ENCODE peak calls at places on chromosomes 12 and 14, in four cellular contexts. One of them, this sample, is unnamed.

GRCh38 chr12:179885-180284 is 34.1 kb downstream of the SLC6A12 start:
- DNase-seq in activated T-cell treated with anti-CD3 and anti-CD28 coated beads, Interleukin-2, amount 50 U/mL, for 4 hours: no peak
- DNase-seq in hippocampal formation: no peak
- DNase-seq in CD8-positive, alpha-beta T cell: no peak
- DNase-seq in this sample: no peak

GRCh38 chr14:34665785-34666425 is 36.0 kb upstream of the SNX6 start:
- DNase-seq in activated T-cell treated with anti-CD3 and anti-CD28 coated beads, Interleukin-2, amount 50 U/mL, for 4 hours: no peak
- DNase-seq in hippocampal formation: no peak
- DNase-seq in CD8-positive, alpha-beta T cell: peak; percentile 10
- DNase-seq in this sample: no peak

GRCh38 chr12:124928095-124928911 is 13.9 kb upstream of the UBC start:
- DNase-seq in activated T-cell treated with anti-CD3 and anti-CD28 coated beads, Interleukin-2, amount 50 U/mL, for 4 hours: peak; percentile 41
- DNase-seq in hippocampal formation: no peak
- DNase-seq in CD8-positive, alpha-beta T cell: no peak
- DNase-seq in this sample: peak; percentile 22

GRCh38 chr14:76348898-76349297 is 27.0 kb upstream of the ESRRB start:
- DNase-seq in activated T-cell treated with anti-CD3 and anti-CD28 coated beads, Interleukin-2, amount 50 U/mL, for 4 hours: no peak
- DNase-seq in hippocampal formation: no peak
- DNase-seq in CD8-positive, alpha-beta T cell: no peak
- DNase-seq in this sample: no peak

GRCh38 chr12:116426391-116427136 is 132.6 kb upstream of the MAP1LC3B2 start:
- DNase-seq in activated T-cell treated with anti-CD3 and anti-CD28 coated beads, Interleukin-2, amount 50 U/mL, for 4 hours: no peak
- DNase-seq in hippocampal formation: no peak
- DNase-seq in CD8-positive, alpha-beta T cell: no peak
- DNase-seq in this sample: no peak

GRCh38 chr12:30926243-30927209 is at the start of gene TSPAN11:
- DNase-seq in activated T-cell treated with anti-CD3 and anti-CD28 coated beads, Interleukin-2, amount 50 U/mL, for 4 hours: no peak
- DNase-seq in hippocampal formation: peak; percentile 39
- DNase-seq in CD8-positive, alpha-beta T cell: no peak
- DNase-seq in this sample: no peak

GRCh38 chr14:55117816-55118441 is 11.1 kb upstream of the LGALS3 start:
- DNase-seq in activated T-cell treated with anti-CD3 and anti-CD28 coated beads, Interleukin-2, amount 50 U/mL, for 4 hours: no peak
- DNase-seq in hippocampal formation: no peak
- DNase-seq in CD8-positive, alpha-beta T cell: no peak
- DNase-seq in this sample: no peak

GRCh38 chr14:64296561-64296960 is 2.4 kb upstream of the ESR2 start:
- DNase-seq in activated T-cell treated with anti-CD3 and anti-CD28 coated beads, Interleukin-2, amount 50 U/mL, for 4 hours: no peak
- DNase-seq in hippocampal formation: peak; percentile 11
- DNase-seq in CD8-positive, alpha-beta T cell: no peak
- DNase-seq in this sample: no peak

GRCh38 chr14:49687942-49688700 is at the start of gene POLE2:
- DNase-seq in activated T-cell treated with anti-CD3 and anti-CD28 coated beads, Interleukin-2, amount 50 U/mL, for 4 hours: peak; percentile 70
- DNase-seq in hippocampal formation: peak; percentile 41
- DNase-seq in CD8-positive, alpha-beta T cell: peak; percentile 66
- DNase-seq in this sample: peak; percentile 83

GRCh38 chr14:66379116-66379515 is 107.1 kb upstream of the CCDC196 start:
- DNase-seq in activated T-cell treated with anti-CD3 and anti-CD28 coated beads, Interleukin-2, amount 50 U/mL, for 4 hours: no peak
- DNase-seq in hippocampal formation: no peak
- DNase-seq in CD8-positive, alpha-beta T cell: no peak
- DNase-seq in this sample: no peak

GRCh38 chr14:92969470-92970232 is 46.7 kb downstream of the CHGA start:
- DNase-seq in activated T-cell treated with anti-CD3 and anti-CD28 coated beads, Interleukin-2, amount 50 U/mL, for 4 hours: no peak
- DNase-seq in hippocampal formation: no peak
- DNase-seq in CD8-positive, alpha-beta T cell: no peak
- DNase-seq in this sample: no peak

GRCh38 chr12:124576061-124576650 is 8.7 kb upstream of the NCOR2 start:
- DNase-seq in activated T-cell treated with anti-CD3 and anti-CD28 coated beads, Interleukin-2, amount 50 U/mL, for 4 hours: no peak
- DNase-seq in hippocampal formation: no peak
- DNase-seq in CD8-positive, alpha-beta T cell: no peak
- DNase-seq in this sample: no peak

GRCh38 chr14:83019744-83020414 is 1486.2 kb upstream of the SEL1L start:
- DNase-seq in activated T-cell treated with anti-CD3 and anti-CD28 coated beads, Interleukin-2, amount 50 U/mL, for 4 hours: no peak
- DNase-seq in hippocampal formation: no peak
- DNase-seq in CD8-positive, alpha-beta T cell: no peak
- DNase-seq in this sample: no peak

GRCh38 chr12:25715147-25715546 is 162.1 kb upstream of the LMNTD1 start:
- DNase-seq in activated T-cell treated with anti-CD3 and anti-CD28 coated beads, Interleukin-2, amount 50 U/mL, for 4 hours: no peak
- DNase-seq in hippocampal formation: no peak
- DNase-seq in CD8-positive, alpha-beta T cell: no peak
- DNase-seq in this sample: no peak

GRCh38 chr12:5428332-5429221 is 3.3 kb upstream of the NTF3 start:
- DNase-seq in activated T-cell treated with anti-CD3 and anti-CD28 coated beads, Interleukin-2, amount 50 U/mL, for 4 hours: no peak
- DNase-seq in hippocampal formation: peak; percentile 37
- DNase-seq in CD8-positive, alpha-beta T cell: no peak
- DNase-seq in this sample: no peak

GRCh38 chr12:91225316-91225715 is 42.7 kb upstream of the DCN start:
- DNase-seq in activated T-cell treated with anti-CD3 and anti-CD28 coated beads, Interleukin-2, amount 50 U/mL, for 4 hours: no peak
- DNase-seq in hippocampal formation: no peak
- DNase-seq in CD8-positive, alpha-beta T cell: no peak
- DNase-seq in this sample: no peak

GRCh38 chr12:105995986-105996385 is 142.8 kb downstream of the NUAK1 start:
- DNase-seq in activated T-cell treated with anti-CD3 and anti-CD28 coated beads, Interleukin-2, amount 50 U/mL, for 4 hours: no peak
- DNase-seq in hippocampal formation: no peak
- DNase-seq in CD8-positive, alpha-beta T cell: no peak
- DNase-seq in this sample: no peak

GRCh38 chr12:80406253-80406652 is 37.8 kb upstream of the PTPRQ start:
- DNase-seq in activated T-cell treated with anti-CD3 and anti-CD28 coated beads, Interleukin-2, amount 50 U/mL, for 4 hours: no peak
- DNase-seq in hippocampal formation: no peak
- DNase-seq in CD8-positive, alpha-beta T cell: no peak
- DNase-seq in this sample: no peak

GRCh38 chr14:74575507-74575906 is 36.5 kb downstream of the LTBP2 start:
- DNase-seq in activated T-cell treated with anti-CD3 and anti-CD28 coated beads, Interleukin-2, amount 50 U/mL, for 4 hours: no peak
- DNase-seq in hippocampal formation: no peak
- DNase-seq in CD8-positive, alpha-beta T cell: no peak
- DNase-seq in this sample: no peak

GRCh38 chr12:96121271-96121711 is 72.9 kb upstream of the ELK3 start:
- DNase-seq in activated T-cell treated with anti-CD3 and anti-CD28 coated beads, Interleukin-2, amount 50 U/mL, for 4 hours: no peak
- DNase-seq in hippocampal formation: no peak
- DNase-seq in CD8-positive, alpha-beta T cell: no peak
- DNase-seq in this sample: no peak

GRCh38 chr12:3252416-3252815 is 175.2 kb downstream of the TSPAN9 start:
- DNase-seq in activated T-cell treated with anti-CD3 and anti-CD28 coated beads, Interleukin-2, amount 50 U/mL, for 4 hours: no peak
- DNase-seq in hippocampal formation: peak; percentile 74
- DNase-seq in CD8-positive, alpha-beta T cell: no peak
- DNase-seq in this sample: no peak

GRCh38 chr12:89770391-89770790 is 61.8 kb upstream of the ATP2B1 start:
- DNase-seq in activated T-cell treated with anti-CD3 and anti-CD28 coated beads, Interleukin-2, amount 50 U/mL, for 4 hours: no peak
- DNase-seq in hippocampal formation: no peak
- DNase-seq in CD8-positive, alpha-beta T cell: no peak
- DNase-seq in this sample: no peak

GRCh38 chr12:106133136-106134087 is 5.3 kb downstream of the NUAK1 start:
- DNase-seq in activated T-cell treated with anti-CD3 and anti-CD28 coated beads, Interleukin-2, amount 50 U/mL, for 4 hours: no peak
- DNase-seq in hippocampal formation: no peak
- DNase-seq in CD8-positive, alpha-beta T cell: no peak
- DNase-seq in this sample: no peak

GRCh38 chr14:31024042-31024480 is 1.4 kb upstream of the AP4S1 start:
- DNase-seq in activated T-cell treated with anti-CD3 and anti-CD28 coated beads, Interleukin-2, amount 50 U/mL, for 4 hours: no peak
- DNase-seq in hippocampal formation: no peak
- DNase-seq in CD8-positive, alpha-beta T cell: no peak
- DNase-seq in this sample: no peak